ENCODE peak calls at places on chromosomes 11 and 22, in ten cellular contexts. V is fibroblast of pulmonary artery; I is colonic mucosa; Z is CD4-positive, CD25-positive, alpha-beta regulatory T cell; F is brain microvascular endothelial cell; X is OCI-LY7; R is heart right ventricle; D is stomach; Q is suprapubic skin; P is fibroblast of the aortic adventitia. W is an unnamed sample.

GRCh38 chr11:64867748-64868462 is 10.5 kb downstream of the EHD1 start:
- DNase-seq in V (no peak), I (no peak), Z (no peak), F (no peak), X (no peak), R (no peak), D (no peak), Q (no peak), P (no peak), W (no peak)

GRCh38 chr11:64619811-64620285 is 28.8 kb downstream of the SLC22A12 start:
- DNase-seq in V (peak), I (peak), Z (no peak), F (peak), X (peak), R (peak), D (no peak), Q (no peak), P (peak), W (peak)

GRCh38 chr11:2419638-2420501 is 19.3 kb downstream of the TSSC4 start:
- DNase-seq in V (peak), I (peak), Z (peak), F (peak), X (peak), R (peak), D (peak), Q (no peak), P (peak), W (peak)

GRCh38 chr11:1238767-1239595 is 16.1 kb downstream of the MUC5B start:
- DNase-seq in V (no peak), I (peak), Z (no peak), F (no peak), X (no peak), R (no peak), D (peak), Q (no peak), P (no peak), W (no peak)

GRCh38 chr11:118294053-118294452 is 10.5 kb upstream of the CD3E start:
- DNase-seq in V (no peak), I (no peak), Z (no peak), F (no peak), X (no peak), R (no peak), D (no peak), Q (no peak), P (no peak), W (no peak)

GRCh38 chr11:8192016-8192895 is 23.4 kb upstream of the RIC3 start:
- DNase-seq in V (peak), I (peak), Z (no peak), F (peak), X (peak), R (peak), D (peak), Q (no peak), P (peak), W (peak)

GRCh38 chr22:30922151-30922611 is 46.4 kb downstream of the MORC2 start:
- DNase-seq in V (peak), I (peak), Z (peak), F (peak), X (peak), R (peak), D (peak), Q (no peak), P (peak), W (peak)

GRCh38 chr11:114987171-114987760 is 308.9 kb downstream of the NXPE2 start:
- DNase-seq in V (no peak), I (no peak), Z (no peak), F (no peak), X (no peak), R (no peak), D (no peak), Q (no peak), P (no peak), W (no peak)

GRCh38 chr22:41799486-41800347 is 762 bp upstream of the CCDC134 start:
- DNase-seq in V (peak), I (peak), Z (no peak), F (peak), X (peak), R (peak), D (peak), Q (peak), P (peak), W (no peak)

GRCh38 chr22:48444320-48445112 is 1383.2 kb downstream of the BRD1 start:
- DNase-seq in V (no peak), I (no peak), Z (no peak), F (no peak), X (peak), R (no peak), D (no peak), Q (no peak), P (no peak), W (no peak)

GRCh38 chr22:23074451-23074850 is 4.1 kb downstream of the GNAZ start:
- DNase-seq in V (no peak), I (no peak), Z (no peak), F (no peak), X (no peak), R (no peak), D (no peak), Q (no peak), P (no peak), W (no peak)

DNA sequence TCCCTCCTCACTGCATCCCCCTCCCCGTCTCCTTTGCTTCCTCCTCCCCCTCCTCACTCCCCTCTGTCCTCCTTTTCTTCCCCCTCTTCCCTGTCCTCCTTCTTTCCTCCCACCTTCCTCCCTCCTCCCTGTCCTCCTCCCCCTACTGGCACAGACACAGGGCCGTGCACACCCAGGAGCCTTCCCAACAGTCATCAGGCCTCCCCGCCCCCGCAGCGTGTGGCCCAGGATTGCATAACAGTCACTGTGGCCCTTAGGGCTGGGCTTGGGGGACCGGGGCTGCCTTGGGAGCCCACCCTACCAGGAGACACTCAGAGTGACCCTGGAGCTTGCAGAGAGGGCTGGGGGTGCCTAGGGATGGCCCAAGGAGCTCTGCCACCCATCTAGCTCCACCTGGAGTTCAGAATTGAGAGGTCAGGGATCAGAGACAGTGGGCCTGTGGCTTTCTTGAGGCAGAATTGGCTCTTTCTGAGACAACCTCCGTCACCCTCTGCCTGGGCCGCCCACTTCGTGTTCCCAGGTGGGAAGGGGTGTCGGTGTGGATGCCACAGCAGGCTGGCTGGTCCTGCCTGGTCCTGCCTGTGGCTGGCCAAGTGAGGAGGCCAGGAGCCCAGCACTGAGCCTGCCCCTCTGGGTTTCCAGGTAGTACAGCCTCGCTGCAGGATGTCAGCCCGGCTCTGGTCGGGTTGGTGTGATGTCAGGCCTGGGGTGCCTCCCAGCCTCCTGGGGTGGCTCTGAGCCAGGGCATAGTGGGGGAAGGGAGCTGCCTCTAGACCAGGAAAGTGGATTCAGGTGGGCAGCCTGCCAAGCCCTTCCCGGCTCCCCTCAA is 1.6 kb downstream of the SPI1 start:
- DNase-seq in V (no peak), I (no peak), Z (no peak), F (no peak), X (peak), R (no peak), D (no peak), Q (no peak), P (no peak), W (no peak)
- H3K4me3 ChIP-seq in V (no peak), I (peak), Z (no peak), F (no peak), X (peak), R (peak), D (peak), Q (peak), P (no peak), W (no peak)

GRCh38 chr11:63504054-63504453 is 1.8 kb upstream of the LGALS12 start:
- DNase-seq in V (no peak), I (no peak), Z (no peak), F (no peak), X (no peak), R (no peak), D (no peak), Q (no peak), P (no peak), W (no peak)

GRCh38 chr11:63502252-63502820 is 3.5 kb upstream of the LGALS12 start:
- DNase-seq in V (no peak), I (no peak), Z (no peak), F (no peak), X (no peak), R (no peak), D (no peak), Q (no peak), P (no peak), W (no peak)

GRCh38 chr11:63503492-63503891 is 2.4 kb upstream of the LGALS12 start:
- DNase-seq in V (no peak), I (no peak), Z (no peak), F (no peak), X (no peak), R (peak), D (no peak), Q (no peak), P (no peak), W (no peak)

GRCh38 chr11:63499874-63500273 is 6.0 kb upstream of the LGALS12 start:
- DNase-seq in V (no peak), I (no peak), Z (no peak), F (no peak), X (no peak), R (no peak), D (no peak), Q (no peak), P (no peak), W (no peak)

GRCh38 chr11:63501236-63501635 is 4.6 kb upstream of the LGALS12 start:
- DNase-seq in V (no peak), I (no peak), Z (no peak), F (no peak), X (no peak), R (no peak), D (no peak), Q (no peak), P (no peak), W (no peak)
- H3K4me3 ChIP-seq in V (no peak), I (no peak), Z (no peak), F (no peak), X (no peak), R (no peak), D (no peak), Q (no peak), P (no peak), W (no peak)

DNA sequence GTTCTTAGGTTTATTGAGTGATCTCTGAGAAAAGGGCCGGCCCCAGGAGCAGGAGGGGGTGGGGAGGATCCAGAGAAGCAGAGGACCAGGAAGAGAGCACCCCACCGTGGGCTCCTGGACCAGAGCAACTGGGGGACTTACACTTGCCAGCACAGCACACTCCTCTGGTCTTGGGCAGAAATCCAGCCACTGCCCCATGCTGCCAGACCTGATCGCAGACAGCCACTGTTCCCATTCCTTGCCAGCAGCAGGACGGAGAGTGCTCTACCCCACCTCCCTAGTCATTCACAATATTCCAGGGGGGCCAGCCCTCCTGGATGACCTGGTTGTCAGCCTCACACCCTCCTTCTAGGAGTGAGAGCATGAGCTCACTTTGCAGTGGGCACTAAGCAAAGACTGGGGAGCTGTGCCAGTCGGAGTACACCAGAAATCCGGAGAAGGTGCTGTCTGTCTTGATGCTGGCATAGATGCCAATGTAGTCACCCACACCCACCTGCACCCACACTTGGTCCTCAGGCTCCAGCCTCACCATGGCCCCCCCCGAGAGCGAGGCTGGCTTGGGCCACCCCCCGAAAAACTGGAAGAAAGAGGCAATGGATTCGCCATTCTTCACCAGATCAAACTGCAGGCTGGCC is 1.6 kb downstream of the C1QTNF5 start:
- DNase-seq in V (no peak), I (no peak), Z (no peak), F (no peak), X (no peak), R (no peak), D (no peak), Q (no peak), P (no peak), W (no peak)
- H3K4me3 ChIP-seq in V (peak), I (peak), Z (no peak), F (no peak), X (no peak), R (peak), D (peak), Q (peak), P (peak), W (peak)

GRCh38 chr22:44753189-44754042 is 1.0 kb downstream of the ARHGAP8 start:
- DNase-seq in V (peak), I (peak), Z (no peak), F (peak), X (no peak), R (no peak), D (no peak), Q (no peak), P (peak), W (no peak)
- H3K4me3 ChIP-seq in V (no peak), I (peak), Z (no peak), F (no peak), X (no peak), R (no peak), D (peak), Q (peak), P (no peak), W (no peak)

DNA sequence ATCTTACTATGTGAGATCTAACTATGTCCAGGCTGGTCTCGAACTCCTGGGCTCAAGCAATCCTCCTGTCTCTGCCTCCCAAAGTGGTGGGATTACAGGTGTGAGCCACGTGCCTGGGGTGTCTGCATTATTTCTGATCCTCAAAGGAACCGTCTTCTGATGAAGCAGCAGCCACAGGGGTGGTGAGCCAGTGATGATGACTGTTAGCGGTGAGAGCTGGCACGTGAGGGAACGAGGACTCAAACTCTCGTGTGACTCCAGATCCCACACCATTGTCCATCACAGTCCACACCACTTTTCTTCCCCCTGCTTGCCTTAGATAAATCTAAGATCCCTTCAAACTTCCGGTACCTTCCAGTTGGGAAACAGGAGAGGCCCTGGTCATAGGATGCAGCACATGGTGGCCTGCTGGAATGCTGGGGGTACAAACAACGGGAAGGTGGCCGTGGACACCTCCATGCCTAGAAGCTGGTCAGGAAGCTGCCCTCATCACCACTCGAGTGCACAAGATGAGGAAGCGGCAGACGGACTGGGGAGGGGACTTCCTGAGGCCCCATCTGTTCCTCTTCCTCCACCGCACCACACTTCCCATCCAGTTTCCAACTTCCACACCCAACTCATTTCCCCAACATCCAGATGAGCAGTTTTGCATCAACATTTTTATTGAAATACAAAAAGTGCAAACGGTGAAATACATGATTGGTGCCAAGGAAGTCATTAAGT is 23.8 kb downstream of the ARHGAP1 start:
- DNase-seq in V (no peak), I (no peak), Z (no peak), F (no peak), X (no peak), R (no peak), D (no peak), Q (no peak), P (no peak), W (no peak)
- H3K4me3 ChIP-seq in V (no peak), I (no peak), Z (no peak), F (no peak), X (no peak), R (no peak), D (no peak), Q (no peak), P (no peak), W (no peak)

DNA sequence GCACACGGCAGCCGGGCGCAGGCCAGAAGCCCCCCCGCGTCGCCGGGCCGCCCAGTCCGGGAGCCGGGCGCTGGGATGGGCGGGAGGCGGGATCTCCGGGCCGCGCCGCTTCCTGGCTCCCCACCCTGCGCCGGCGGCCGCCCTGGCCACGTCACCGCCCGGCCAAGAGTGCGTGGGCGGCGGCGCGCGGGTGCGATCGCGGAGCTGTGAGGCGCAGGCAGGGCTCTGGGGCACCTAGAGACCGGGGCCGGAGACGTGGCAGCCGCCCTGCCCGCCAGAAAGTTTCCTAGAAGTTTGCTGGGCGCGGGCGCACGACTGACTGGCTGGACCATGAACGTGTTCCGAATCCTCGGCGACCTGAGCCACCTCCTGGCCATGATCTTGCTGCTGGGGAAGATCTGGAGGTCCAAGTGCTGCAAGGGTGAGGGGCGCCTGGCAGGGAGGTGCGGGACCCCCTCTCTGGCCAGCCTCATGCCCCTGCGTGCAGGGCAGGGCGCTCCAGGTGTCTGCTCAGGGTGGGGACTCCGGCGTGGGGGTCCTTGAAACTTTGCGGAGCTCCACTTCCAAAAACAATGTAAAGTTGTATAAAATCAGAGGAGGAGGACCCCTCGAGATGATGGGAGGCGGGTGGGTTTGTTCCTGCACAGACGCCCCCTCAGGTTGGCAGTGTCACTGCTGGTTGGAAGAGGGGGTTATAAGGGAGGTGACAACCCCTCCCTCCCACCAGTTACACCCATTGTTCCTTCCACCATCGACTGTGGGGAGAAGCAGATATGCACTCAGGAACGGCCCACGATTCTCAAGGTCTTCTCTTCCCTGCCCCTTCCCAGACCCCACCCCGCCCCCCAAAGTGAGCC is at the start of gene KDELR3:
- DNase-seq in V (peak), I (peak), Z (no peak), F (peak), X (no peak), R (peak), D (peak), Q (no peak), P (peak), W (peak)
- H3K4me3 ChIP-seq in V (peak), I (peak), Z (no peak), F (peak), X (no peak), R (peak), D (peak), Q (peak), P (peak), W (peak)

DNA sequence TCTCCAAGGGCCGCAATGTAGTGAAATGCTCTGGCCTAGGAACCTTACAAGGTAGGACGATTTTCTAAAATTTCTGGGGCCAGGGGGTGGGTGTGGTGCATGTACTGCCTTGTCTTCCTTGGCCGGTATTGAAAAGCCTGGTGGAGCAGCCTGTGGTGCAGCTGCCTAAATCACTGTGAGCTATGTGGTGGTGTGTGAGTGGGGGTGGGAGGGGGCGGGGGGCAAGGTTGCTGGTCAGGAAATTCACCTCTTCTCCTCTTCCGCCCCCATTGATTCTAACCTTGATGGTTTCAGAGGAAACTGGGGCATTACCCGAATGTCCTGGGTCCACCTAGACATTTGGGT is 137.2 kb downstream of the DBX1 start:
- DNase-seq in V (no peak), I (no peak), Z (no peak), F (no peak), X (no peak), R (no peak), D (no peak), Q (no peak), P (no peak), W (no peak)
- H3K4me3 ChIP-seq in V (peak), I (no peak), Z (no peak), F (peak), X (no peak), R (no peak), D (no peak), Q (peak), P (peak), W (peak)

GRCh38 chr22:35301370-35301874 is 1.7 kb downstream of the TOM1 start:
- DNase-seq in V (peak), I (no peak), Z (no peak), F (peak), X (no peak), R (no peak), D (no peak), Q (no peak), P (peak), W (peak)
- H3K4me3 ChIP-seq in V (peak), I (peak), Z (peak), F (peak), X (no peak), R (no peak), D (peak), Q (peak), P (peak), W (no peak)

DNA sequence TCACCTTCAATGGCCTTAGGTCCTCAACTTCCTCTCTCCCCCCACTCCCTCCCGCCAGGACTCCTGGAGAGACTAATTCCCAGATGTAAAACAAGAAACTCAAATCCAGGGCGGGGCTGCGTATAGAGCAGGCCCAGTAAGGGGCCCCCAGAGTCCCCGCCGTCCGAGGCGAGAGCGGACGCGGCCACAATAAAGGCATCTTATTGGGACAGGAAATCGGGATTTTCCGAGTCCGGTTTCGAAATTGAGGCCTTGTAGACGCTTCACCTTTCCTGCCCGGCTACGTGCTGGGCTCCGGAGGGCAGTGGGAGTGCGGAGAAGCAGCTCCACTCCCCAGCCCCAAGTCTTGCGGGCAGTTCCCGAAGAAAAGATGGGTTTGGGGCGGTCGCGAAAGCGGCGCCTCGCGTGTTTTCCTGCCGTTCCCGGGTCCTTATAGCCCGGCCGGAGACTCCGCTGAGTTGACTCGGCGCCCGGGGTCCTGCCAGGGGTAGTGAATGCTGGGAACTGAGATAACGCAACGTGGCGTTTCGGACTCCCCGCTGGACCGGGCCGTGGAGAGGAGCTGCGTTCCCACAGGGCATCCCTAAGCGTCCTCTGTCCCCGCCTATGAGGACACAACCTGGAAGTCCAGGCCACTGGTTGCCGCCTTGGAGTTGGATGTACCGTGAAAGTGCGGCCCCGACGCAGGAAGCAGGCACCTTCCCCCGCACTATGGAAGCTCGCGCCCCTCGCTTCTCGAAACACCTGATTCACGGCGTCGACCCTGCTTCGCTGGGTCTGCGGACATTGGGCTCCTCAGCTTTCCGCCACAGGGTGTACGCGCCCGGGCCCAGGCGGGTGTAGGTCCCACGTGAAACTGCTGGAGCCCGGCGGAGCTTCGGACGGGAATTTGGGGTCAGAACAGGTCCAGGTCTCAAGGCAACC is 4.8 kb upstream of the CHRM1 start:
- DNase-seq in V (no peak), I (no peak), Z (no peak), F (no peak), X (no peak), R (no peak), D (no peak), Q (no peak), P (no peak), W (no peak)
- H3K4me3 ChIP-seq in V (peak), I (peak), Z (no peak), F (peak), X (no peak), R (peak), D (peak), Q (peak), P (peak), W (peak)

W was measured in skeletal muscle cell.